ENCODE peak calls at places on chromosomes 11 and 22, in four cellular contexts. H is adrenal gland, X is IMR-90, Y is body of pancreas. N is an unnamed sample.

GRCh38 chr11:19628018-19628417 is 84.6 kb upstream of the NAV2 start:
- DNase-seq in X (peak), Y (peak), H (peak), N (no peak)

GRCh38 chr11:1502168-1502955 is 15.8 kb upstream of the MOB2 start:
- DNase-seq in X (no peak), Y (no peak), H (no peak), N (no peak)

GRCh38 chr11:31809857-31810778 is 1.0 kb downstream of the PAX6 start:
- DNase-seq in Y (no peak), H (no peak), X (peak), N (peak)

GRCh38 chr11:4459470-4459869 is 10.4 kb downstream of the OR52K2 start:
- DNase-seq in Y (peak), X (no peak), H (peak), N (no peak)

GRCh38 chr11:75527938-75528845 is 2.5 kb upstream of the GDPD5 start:
- DNase-seq in Y (no peak), X (no peak), H (no peak), N (no peak)

GRCh38 chr11:70489276-70489675 is 90.9 kb downstream of the CTTN start:
- DNase-seq in X (no peak), H (no peak), Y (no peak), N (no peak)

GRCh38 chr22:27596133-27596905 is 205.2 kb downstream of the MN1 start:
- DNase-seq in Y (no peak), H (no peak), X (no peak), N (no peak)

GRCh38 chr11:235998-236773 is at the start of gene SIRT3:
- DNase-seq in H (peak), Y (peak), X (peak), N (peak)

GRCh38 chr11:92969634-92970347 is at the start of gene MTNR1B:
- DNase-seq in H (no peak), X (no peak), Y (no peak), N (no peak)

GRCh38 chr11:76268498-76268897 is 62.2 kb upstream of the WNT11 start:
- DNase-seq in Y (no peak), H (no peak), X (no peak), N (no peak)

GRCh38 chr11:63489879-63490278 is 1.1 kb downstream of the PLAAT5 start:
- DNase-seq in H (peak), Y (peak), X (no peak), N (peak)

GRCh38 chr22:22506736-22507135 is 1.8 kb downstream of the ZNF280B start:
- DNase-seq in X (no peak), H (no peak), Y (no peak), N (no peak)

GRCh38 chr22:31241200-31241599 is 29.1 kb downstream of the LIMK2 start:
- DNase-seq in Y (no peak), X (peak), H (no peak), N (no peak)

GRCh38 chr22:23591846-23592245 is 11.8 kb upstream of the IGLL1 start:
- DNase-seq in X (no peak), H (no peak), Y (no peak), N (no peak)

GRCh38 chr11:27444801-27445215 is 27.8 kb downstream of the LGR4 start:
- DNase-seq in H (no peak), X (no peak), Y (no peak), N (no peak)

GRCh38 chr11:78641541-78641940 is 66.9 kb upstream of the NARS2 start:
- DNase-seq in H (no peak), Y (no peak), X (no peak), N (no peak)

GRCh38 chr11:32931605-32932004 is 39.0 kb downstream of the QSER1 start:
- DNase-seq in Y (no peak), X (peak), H (no peak), N (peak)

GRCh38 chr11:30342736-30343166 is 19.8 kb downstream of the ARL14EP start:
- DNase-seq in H (no peak), Y (peak), X (no peak), N (no peak)

GRCh38 chr11:113286001-113286400 is 28.4 kb upstream of the TTC12 start:
- DNase-seq in H (no peak), X (no peak), Y (no peak), N (no peak)

GRCh38 chr11:69055598-69056516 is 7.1 kb downstream of the TPCN2 start:
- DNase-seq in Y (peak), X (no peak), H (peak), N (no peak)

GRCh38 chr11:57461841-57462489 is 1.6 kb downstream of the RTN4RL2 start:
- DNase-seq in Y (no peak), X (no peak), H (no peak), N (no peak)

GRCh38 chr11:63282579-63282978 is 39.2 kb upstream of the SLC22A25 start:
- DNase-seq in X (no peak), Y (no peak), H (no peak), N (no peak)

GRCh38 chr11:13923716-13924650 is 38.5 kb upstream of the SPON1 start:
- DNase-seq in X (no peak), H (no peak), Y (no peak), N (no peak)

GRCh38 chr11:47184711-47185304 is 1.4 kb downstream of the PACSIN3 start:
- DNase-seq in X (no peak), H (peak), Y (peak), N (no peak)

GRCh38 chr11:34997872-34998548 is 81.6 kb downstream of the PDHX start:
- DNase-seq in Y (no peak), H (no peak), X (peak), N (no peak)

GRCh38 chr11:63573881-63574855 is 11.0 kb upstream of the PLAAT2 start:
- DNase-seq in H (peak), Y (peak), X (peak), N (peak)

GRCh38 chr11:112270551-112271180 is 10.0 kb upstream of the PLET1 start:
- DNase-seq in Y (peak), X (no peak), H (no peak), N (no peak)
- TF ChIP-seq POLR2A in Y (no peak), X (no peak), H (no peak), N (no peak)

GRCh38 chr22:25911243-25911972 is 169.4 kb downstream of the MYO18B start:
- DNase-seq in X (no peak), Y (no peak), H (no peak), N (no peak)
- TF ChIP-seq POLR2A in X (no peak), Y (no peak), H (no peak), N (no peak)

GRCh38 chr11:114326776-114327175 is 30.6 kb downstream of the NNMT start:
- DNase-seq in H (no peak), X (no peak), Y (no peak), N (no peak)
- TF ChIP-seq POLR2A in H (no peak), X (no peak), Y (no peak), N (no peak)

GRCh38 chr22:38137876-38138687 is 27.6 kb upstream of the BAIAP2L2 start:
- DNase-seq in X (no peak), H (no peak), Y (no peak), N (no peak)
- TF ChIP-seq POLR2A in X (no peak), H (no peak), Y (no peak), N (no peak)

DNA sequence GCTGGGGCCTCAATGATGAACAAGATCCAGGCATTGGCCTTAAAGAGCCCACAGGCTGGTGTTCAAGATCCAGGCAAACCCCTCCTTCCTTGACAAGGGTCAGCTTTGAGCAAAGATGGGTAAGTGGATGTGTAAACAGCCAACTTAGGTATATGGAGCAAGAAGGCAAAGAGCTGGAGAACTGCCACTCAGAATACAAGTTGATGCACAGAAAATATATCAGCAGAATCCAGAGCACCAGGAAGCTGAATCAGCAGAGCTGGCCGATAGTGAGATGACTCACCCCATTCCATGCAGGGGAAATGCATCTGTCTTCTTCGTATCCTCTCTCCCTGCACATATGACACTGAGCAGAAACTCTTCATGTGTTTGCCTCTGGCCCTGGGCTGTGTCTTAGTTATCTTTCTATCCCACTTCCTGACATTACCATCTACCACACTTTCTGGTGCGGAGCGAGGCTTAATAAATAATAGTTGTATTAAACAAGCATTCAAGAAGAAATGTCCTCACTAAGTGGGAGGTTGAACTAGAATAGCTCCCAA is 57.8 kb downstream of the ENDOD1 start:
- DNase-seq in H (peak), X (peak), Y (peak), N (peak)
- TF ChIP-seq POLR2A in H (peak), X (no peak), Y (no peak), N (no peak)

DNA sequence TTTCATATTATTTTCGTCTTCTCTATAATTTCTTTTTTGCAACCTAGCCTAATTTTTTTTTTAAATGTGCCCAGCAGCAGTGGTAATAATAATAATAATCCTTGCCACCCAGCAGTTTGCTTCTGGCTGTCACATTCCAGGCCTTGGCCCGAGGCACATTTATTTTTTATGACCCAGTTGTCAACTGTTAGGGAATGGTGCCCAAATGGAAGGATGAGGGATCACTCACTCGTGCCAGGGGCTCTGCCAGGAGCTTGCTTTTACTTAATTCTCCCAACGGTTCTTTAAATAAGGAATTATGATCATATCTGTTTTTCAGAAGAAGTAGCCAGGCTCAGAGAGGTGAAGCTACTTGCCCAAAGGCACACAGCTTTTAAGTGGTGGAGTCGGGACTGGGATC is 49.6 kb downstream of the MYO18B start:
- DNase-seq in X (no peak), Y (no peak), H (no peak), N (no peak)
- TF ChIP-seq POLR2A in X (no peak), Y (no peak), H (no peak), N (no peak)

GRCh38 chr11:71928739-71929443 is at the start of gene RNF121:
- DNase-seq in Y (peak), X (peak), H (peak), N (peak)
- TF ChIP-seq POLR2A in Y (no peak), X (peak), H (peak), N (peak)

GRCh38 chr22:44067033-44067432 is 42.9 kb downstream of the PARVB start:
- DNase-seq in H (no peak), Y (no peak), X (no peak), N (no peak)
- TF ChIP-seq POLR2A in H (no peak), Y (no peak), X (no peak), N (no peak)

GRCh38 chr11:7385532-7385931 is 99.8 kb upstream of the OLFML1 start:
- DNase-seq in X (no peak), H (no peak), Y (no peak), N (no peak)
- TF ChIP-seq POLR2A in X (no peak), H (no peak), Y (no peak), N (no peak)

N was measured in erythroblast.